ENCODE peak calls at places on chromosomes 3 and 15, in ten cellular contexts. W, X, H, B, D, V, N, G, S and C are unnamed samples.
A peak's percentile ranks its signal among the peaks of the same experiment; 100 is the strongest.

GRCh38 chr15:31758126-31758525 is 272.2 kb upstream of the CHRNA7 start:
- DNase-seq in V (peak; percentile 10), D (peak; percentile 16), G (peak; percentile 65), W (peak; percentile 2), S (peak; percentile 71), H (peak; percentile 74), B (peak; percentile 37), N (no peak), X (peak; percentile 30), C (peak; percentile 26)

GRCh38 chr15:94503293-94503692 is 271.9 kb downstream of the MCTP2 start:
- DNase-seq in X (no peak), V (no peak), W (no peak), S (no peak), H (no peak), D (no peak), N (no peak), B (no peak), G (no peak), C (no peak)

GRCh38 chr15:43329960-43330779 is at the start of gene LCMT2:
- DNase-seq in N (peak; percentile 95), G (peak; percentile 91), X (peak; percentile 92), D (peak; percentile 81), V (peak; percentile 93), B (peak; percentile 90), S (peak; percentile 94), W (peak; percentile 94), H (peak; percentile 94), C (peak; percentile 98)

GRCh38 chr3:158712443-158712842 is 19.8 kb downstream of the RARRES1 start:
- DNase-seq in D (no peak), W (no peak), N (no peak), G (no peak), H (no peak), S (no peak), X (no peak), V (no peak), B (no peak), C (no peak)

GRCh38 chr15:89019436-89019835 is 68.8 kb upstream of the ABHD2 start:
- DNase-seq in G (no peak), S (no peak), V (no peak), N (no peak), H (no peak), D (no peak), B (no peak), X (no peak), W (no peak), C (peak; percentile 12)

GRCh38 chr3:63980830-63981498 is 42.3 kb downstream of the PSMD6 start:
- DNase-seq in G (peak; percentile 87), X (no peak), H (no peak), W (no peak), S (no peak), V (no peak), B (no peak), D (no peak), N (no peak), C (no peak)

GRCh38 chr15:50891159-50891558 is 17.3 kb upstream of the AP4E1 start:
- DNase-seq in X (no peak), H (no peak), V (no peak), D (no peak), G (no peak), N (no peak), B (no peak), S (no peak), W (no peak), C (no peak)

GRCh38 chr15:83446904-83447708 is at the start of gene SH3GL3:
- DNase-seq in S (peak; percentile 69), H (peak; percentile 49), W (peak; percentile 55), B (peak; percentile 63), G (peak; percentile 76), D (peak; percentile 32), X (peak; percentile 75), V (peak; percentile 80), N (no peak), C (peak; percentile 62)

GRCh38 chr3:129016366-129016724 is 15.2 kb downstream of the EFCC1 start:
- DNase-seq in H (peak; percentile 85), B (no peak), W (no peak), S (peak; percentile 53), D (no peak), X (peak; percentile 63), N (peak; percentile 39), G (no peak), V (peak; percentile 45), C (no peak)

GRCh38 chr3:197298858-197299854 is 744 bp upstream of the DLG1 start:
- DNase-seq in W (no peak), S (peak; percentile 79), V (peak; percentile 19), B (peak; percentile 33), G (peak; percentile 48), H (peak; percentile 79), X (peak; percentile 75), N (peak; percentile 49), D (peak; percentile 63), C (no peak)

GRCh38 chr15:25180606-25181289 is 226.0 kb downstream of the SNRPN start:
- DNase-seq in X (peak; percentile 17), N (no peak), S (peak; percentile 20), H (peak; percentile 1), B (peak; percentile 6), W (no peak), D (no peak), V (no peak), G (peak; percentile 1), C (no peak)

GRCh38 chr3:123683755-123684154 is 98.9 kb upstream of the HACD2 start:
- DNase-seq in W (no peak), V (no peak), X (no peak), N (no peak), G (no peak), S (no peak), H (no peak), B (no peak), D (no peak), C (no peak)

DNA sequence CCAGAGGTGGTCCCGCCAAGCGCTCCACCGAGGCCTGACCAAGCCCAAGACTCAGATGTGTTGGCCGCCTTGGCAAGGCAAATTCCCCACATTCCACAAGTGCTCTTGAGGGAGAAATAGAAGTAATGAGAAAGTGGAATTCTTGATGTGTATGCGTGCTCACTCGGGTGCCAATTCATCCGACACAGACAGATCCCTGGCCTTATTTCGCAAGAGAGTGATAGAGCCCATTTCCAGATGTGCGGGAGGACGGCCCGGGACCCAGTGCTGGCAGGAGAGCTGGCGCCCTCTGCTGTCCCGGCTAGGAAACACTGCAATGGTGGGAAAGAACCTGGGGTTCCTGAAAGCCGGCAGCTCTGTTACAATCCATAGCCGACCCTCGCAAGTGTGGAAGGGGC is 76.0 kb downstream of the HMG20A start:
- DNase-seq in S (peak; percentile 88), V (peak; percentile 82), H (peak; percentile 85), B (peak; percentile 89), N (peak; percentile 68), D (peak; percentile 26), X (peak; percentile 80), W (peak; percentile 97), G (peak; percentile 79), C (peak; percentile 98)
- H3K4me3 ChIP-seq in S (no peak overlapping the region), V (no peak overlapping the region), H (no peak overlapping the region), B (no peak overlapping the region), N (peak overlapping the region; percentile 47), D (no peak overlapping the region), X (peak overlapping the region; percentile 1), W (no peak overlapping the region), G (no peak overlapping the region), C (no peak overlapping the region)

GRCh38 chr3:46113608-46114007 is 86.3 kb upstream of the XCR1 start:
- DNase-seq in S (no peak), V (no peak), H (no peak), D (no peak), B (no peak), N (no peak), X (no peak), W (no peak), G (no peak), C (no peak)

GRCh38 chr3:46109635-46110005 is 82.3 kb upstream of the XCR1 start:
- DNase-seq in G (no peak), V (no peak), S (no peak), N (no peak), B (no peak), D (no peak), W (no peak), H (no peak), X (no peak), C (no peak)

GRCh38 chr3:46112296-46112695 is 85.0 kb upstream of the XCR1 start:
- DNase-seq in W (no peak), V (no peak), G (no peak), N (no peak), H (no peak), D (no peak), S (no peak), X (no peak), B (no peak), C (no peak)

GRCh38 chr3:46112984-46113383 is 85.7 kb upstream of the XCR1 start:
- DNase-seq in X (no peak), D (no peak), N (no peak), G (no peak), V (no peak), B (no peak), S (no peak), W (peak; percentile 27), H (no peak), C (no peak)

GRCh38 chr3:46110701-46111493 is 83.6 kb upstream of the XCR1 start:
- DNase-seq in G (peak; percentile 47), B (no peak), V (no peak), D (peak; percentile 61), N (no peak), S (no peak), X (no peak), W (peak; percentile 65), H (peak; percentile 54), C (peak; percentile 79)
- TF ChIP-seq POLR2A in G (peak; percentile 12), B (no peak), V (no peak), D (no peak), N (no peak), S (peak; percentile 20), X (no peak), W (no peak), H (no peak), C (no peak)

DNA sequence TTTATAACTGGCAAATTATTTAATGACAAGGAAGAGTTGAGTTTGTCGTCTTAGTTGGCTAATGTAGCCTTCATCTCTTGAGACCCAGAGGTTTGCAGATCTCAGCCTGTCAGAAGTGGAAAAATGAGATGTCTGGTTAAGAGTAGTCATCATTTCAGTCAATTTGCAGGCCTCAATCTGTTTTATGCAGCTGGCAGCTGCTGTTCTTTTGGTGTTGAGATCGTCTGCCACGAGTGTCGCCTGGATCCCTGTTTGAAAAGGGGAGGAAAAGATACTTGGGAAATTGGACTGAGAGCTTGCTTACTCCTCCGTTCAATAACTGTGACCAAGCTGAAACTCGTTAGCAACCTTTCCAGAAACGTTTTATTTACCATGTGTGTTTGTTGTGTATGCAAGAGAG is 2.3 kb downstream of the PHLDB2 start:
- DNase-seq in D (no peak), S (no peak), X (no peak), V (peak; percentile 50), W (no peak), G (no peak), N (no peak), H (no peak), B (no peak), C (no peak)
- H3K4me3 ChIP-seq in D (peak overlapping the region; percentile 88), S (no peak overlapping the region), X (peak overlapping the region; percentile 57), V (peak overlapping the region; percentile 93), W (peak overlapping the region; percentile 77), G (no peak overlapping the region), N (peak overlapping the region; percentile 98), H (peak overlapping the region; percentile 55), B (peak overlapping the region; percentile 88), C (no peak overlapping the region)

DNA sequence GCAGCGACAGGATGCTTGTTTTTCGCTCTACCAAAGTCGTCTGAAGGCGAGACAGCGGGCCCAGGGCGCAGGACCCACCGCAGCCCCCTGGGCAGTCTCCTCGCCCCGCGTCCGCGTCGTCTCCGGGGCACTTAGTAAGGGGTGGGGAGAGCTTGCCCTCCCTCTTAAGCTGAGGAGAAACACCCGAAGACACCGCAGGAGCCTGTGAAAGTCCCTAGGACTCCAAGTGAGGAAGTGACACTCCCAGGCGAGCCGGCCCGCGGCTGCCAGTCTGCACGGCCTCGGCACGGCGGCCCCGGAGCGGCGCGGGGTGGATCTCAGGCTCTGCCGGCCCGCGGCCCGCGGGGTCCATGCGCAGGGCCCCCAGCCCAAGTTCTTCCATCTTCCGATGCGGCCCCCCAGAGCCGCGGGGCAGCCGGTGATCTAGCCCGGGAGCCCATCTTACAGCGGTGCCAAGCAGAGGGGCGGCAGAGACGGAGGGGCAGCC is 262 bp downstream of the ARHGAP31 start:
- DNase-seq in W (no peak), V (no peak), S (peak; percentile 76), G (peak; percentile 53), N (no peak), H (peak; percentile 73), B (peak; percentile 54), D (no peak), X (peak; percentile 68), C (peak; percentile 46)
- TF ChIP-seq POLR2A in W (peak; percentile 26), V (peak; percentile 77), S (peak; percentile 37), G (peak; percentile 40), N (no peak), H (no peak), B (no peak), D (no peak), X (no peak), C (no peak)